ENCODE peak calls at places on chromosomes 5 and 9, in nine cellular contexts. A, L, M, D, I, G, E, B and F are unnamed samples.

GRCh38 chr9:28598396-28598795 is 1025.1 kb upstream of the C9orf72 start:
- DNase-seq in A (no peak), L (peak), M (no peak), D (no peak), I (no peak), G (no peak), E (no peak), B (no peak), F (no peak)

GRCh38 chr5:75051217-75051751 is 1.1 kb downstream of the GCNT4 start:
- DNase-seq in A (no peak), L (no peak), M (no peak), D (no peak), I (no peak), G (no peak), E (no peak), B (no peak), F (no peak)

GRCh38 chr5:176647870-176648466 is 684 bp downstream of the TSPAN17 start:
- DNase-seq in A (no peak), L (no peak), M (no peak), D (no peak), I (no peak), G (no peak), E (no peak), B (peak), F (peak)

GRCh38 chr9:69030851-69031645 is 4.5 kb upstream of the FXN start:
- DNase-seq in A (no peak), L (no peak), M (no peak), D (no peak), I (peak), G (no peak), E (no peak), B (no peak), F (no peak)

GRCh38 chr5:119330367-119331183 is 25.2 kb upstream of the TNFAIP8 start:
- DNase-seq in A (no peak), L (no peak), M (no peak), D (no peak), I (no peak), G (no peak), E (no peak), B (no peak), F (no peak)

GRCh38 chr5:146852089-146852488 is 26.5 kb downstream of the PPP2R2B start:
- DNase-seq in A (no peak), L (no peak), M (no peak), D (no peak), I (no peak), G (no peak), E (no peak), B (no peak), F (no peak)

GRCh38 chr9:12972608-12973589 is 198.1 kb downstream of the LURAP1L start:
- DNase-seq in A (no peak), L (peak), M (no peak), D (no peak), I (no peak), G (no peak), E (no peak), B (no peak), F (no peak)

GRCh38 chr5:53321073-53321472 is 159.4 kb upstream of the FST start:
- DNase-seq in A (no peak), L (no peak), M (no peak), D (no peak), I (no peak), G (no peak), E (no peak), B (no peak), F (no peak)

GRCh38 chr9:35470894-35471293 is 19.0 kb upstream of the RUSC2 start:
- DNase-seq in A (no peak), L (no peak), M (no peak), D (no peak), I (peak), G (peak), E (no peak), B (no peak), F (no peak)

GRCh38 chr9:12935714-12936113 is 160.9 kb downstream of the LURAP1L start:
- DNase-seq in A (no peak), L (no peak), M (no peak), D (no peak), I (no peak), G (peak), E (no peak), B (no peak), F (no peak)